ENCODE peak calls at places on chromosomes 1 and 21, in four cellular contexts. R is tibial nerve, T is heart left ventricle, S is adrenal gland. L is an unnamed sample.

GRCh38 chr1:175742790-175743459 is 470 bp downstream of the TNR start:
- DNase-seq in T (no peak), R (no peak), S (no peak), L (no peak)

GRCh38 chr1:46396429-46397398 is 2.6 kb downstream of the FAAH start:
- DNase-seq in S (no peak), R (no peak), T (no peak), L (no peak)

GRCh38 chr1:96116707-96117106 is 604.9 kb upstream of the PTBP2 start:
- DNase-seq in S (no peak), R (no peak), T (no peak), L (no peak)

GRCh38 chr1:227744668-227745067 is 9.4 kb downstream of the SNAP47 start:
- DNase-seq in T (no peak), R (no peak), S (no peak), L (no peak)

GRCh38 chr1:156704930-156705320 is 458 bp downstream of the CRABP2 start:
- DNase-seq in R (peak; percentile 47), S (peak; percentile 73), T (peak; percentile 60), L (no peak)

GRCh38 chr1:50109647-50110075 is 941 bp downstream of the ELAVL4 start:
- DNase-seq in T (no peak), R (no peak), S (peak; percentile 15), L (no peak)

GRCh38 chr1:87591492-87591891 is 262.8 kb downstream of the LMO4 start:
- DNase-seq in R (no peak), S (no peak), T (no peak), L (no peak)

GRCh38 chr1:92822907-92823306 is 8.9 kb upstream of the RPL5 start:
- DNase-seq in T (no peak), S (no peak), R (no peak), L (no peak)

GRCh38 chr1:68378296-68379084 is 71.3 kb downstream of the RPE65 start:
- DNase-seq in T (no peak), R (no peak), S (no peak), L (no peak)

GRCh38 chr1:51569284-51570062 is 47.4 kb upstream of the OSBPL9 start:
- DNase-seq in R (no peak), S (peak; percentile 47), T (no peak), L (peak; percentile 67)

GRCh38 chr1:56578664-56578962 is 750 bp downstream of the PLPP3 start:
- DNase-seq in T (no peak), S (no peak), R (no peak), L (peak; percentile 76)

GRCh38 chr1:202171292-202172014 is 11.1 kb upstream of the PTPN7 start:
- DNase-seq in S (no peak), R (no peak), T (no peak), L (no peak)

GRCh38 chr21:19343711-19344110 is 940.1 kb upstream of the TMPRSS15 start:
- DNase-seq in T (no peak), S (no peak), R (no peak), L (no peak)

GRCh38 chr21:26096972-26097371 is 73.6 kb downstream of the APP start:
- DNase-seq in S (no peak), T (no peak), R (no peak), L (no peak)

GRCh38 chr1:15810073-15810472 is 2.6 kb upstream of the UQCRHL start:
- DNase-seq in R (peak; percentile 35), T (no peak), S (no peak), L (no peak)

DNA sequence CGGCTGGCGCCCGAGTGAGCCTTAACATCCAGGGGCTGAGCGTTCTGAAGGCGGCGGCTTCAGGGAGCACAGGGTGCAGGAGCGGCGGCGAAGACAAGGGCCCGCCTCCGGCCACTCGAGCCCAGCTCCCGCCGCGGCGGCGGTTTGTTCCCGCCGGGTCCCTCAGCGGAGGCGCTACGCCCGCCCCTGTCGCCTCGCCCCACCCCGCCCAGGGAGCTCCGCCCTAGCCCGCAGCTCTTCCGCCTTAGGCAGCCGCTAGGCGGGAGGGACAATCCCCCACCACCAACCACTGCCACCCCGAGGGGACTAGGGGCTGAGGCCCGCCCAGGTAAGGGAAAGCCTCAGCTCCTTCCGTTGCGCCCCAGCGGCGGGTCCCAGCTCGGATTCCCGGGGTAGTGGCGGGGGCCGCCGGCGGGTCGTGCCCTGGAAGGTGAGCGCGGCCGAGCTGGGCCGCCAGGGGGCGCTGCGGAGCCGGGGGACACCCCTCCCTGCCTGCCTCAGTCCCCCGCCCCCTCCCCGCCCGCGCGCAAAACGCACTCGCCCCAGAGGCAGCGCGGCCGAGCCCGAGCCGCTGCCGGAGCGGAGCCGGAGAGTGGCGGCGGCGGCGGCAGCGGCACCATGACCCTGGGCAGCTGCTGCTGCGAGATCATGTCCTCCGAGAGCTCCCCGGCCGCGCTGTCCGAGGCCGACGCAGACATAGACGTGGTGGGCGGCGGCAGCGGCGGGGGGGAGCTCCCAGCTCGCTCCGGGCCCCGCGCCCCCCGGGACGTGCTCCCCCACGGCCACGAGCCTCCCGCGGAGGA is at the start of gene FOXD2:
- DNase-seq in T (peak; percentile 83), S (peak; percentile 81), R (peak; percentile 84), L (peak; percentile 95)
- TF ChIP-seq POLR2A in T (no peak), S (peak; percentile 26), R (peak; percentile 57), L (peak; percentile 37)

DNA sequence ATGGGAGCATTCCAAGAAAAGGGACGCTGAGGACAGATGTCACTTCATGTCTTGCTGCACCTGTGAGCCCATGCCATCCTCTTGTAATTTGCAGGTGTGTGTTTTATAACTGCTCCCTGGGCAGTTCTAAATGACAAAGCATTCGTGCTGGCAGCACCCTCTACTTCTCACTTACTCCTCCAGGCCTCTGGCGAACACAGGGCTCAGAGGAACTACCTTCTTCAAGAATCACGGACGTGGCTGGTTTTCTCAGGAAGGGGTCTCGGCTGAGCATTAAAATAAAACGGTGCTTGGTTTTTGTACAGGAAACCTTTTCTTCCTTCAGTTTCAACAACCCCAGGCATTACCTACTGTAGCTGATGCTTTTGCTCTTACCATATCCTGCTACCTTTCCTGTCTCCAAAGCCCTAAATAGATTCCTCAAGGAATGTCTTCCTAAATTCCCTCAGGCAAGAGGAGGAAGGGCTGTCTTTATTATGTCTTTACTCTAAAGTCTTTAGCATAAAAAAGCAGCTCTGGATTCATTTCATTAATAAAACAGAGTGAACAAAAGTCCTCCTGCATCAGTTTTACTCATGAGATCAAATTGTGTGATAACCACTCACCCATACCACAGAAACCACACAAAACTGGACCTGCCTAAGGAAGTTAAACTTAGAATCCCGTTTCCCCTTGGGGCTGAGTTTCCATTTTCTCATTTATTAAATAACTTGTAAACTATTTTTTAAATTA is 79.0 kb upstream of the MAP10 start:
- DNase-seq in S (no peak), T (no peak), R (no peak), L (no peak)
- H3K9me3 ChIP-seq in S (no peaks in the 10 kb centered on the region), T (no peaks in the 10 kb centered on the region), R (no peaks in the 10 kb centered on the region), L (no peaks in the 10 kb centered on the region)

GRCh38 chr1:101908980-101909379 is 87.7 kb downstream of the OLFM3 start:
- DNase-seq in R (no peak), S (no peak), T (no peak), L (no peak)

GRCh38 chr1:101902199-101902598 is 94.5 kb downstream of the OLFM3 start:
- DNase-seq in T (no peak), S (no peak), R (no peak), L (no peak)

GRCh38 chr1:101907264-101907663 is 89.5 kb downstream of the OLFM3 start:
- DNase-seq in T (no peak), R (no peak), S (no peak), L (no peak)

DNA sequence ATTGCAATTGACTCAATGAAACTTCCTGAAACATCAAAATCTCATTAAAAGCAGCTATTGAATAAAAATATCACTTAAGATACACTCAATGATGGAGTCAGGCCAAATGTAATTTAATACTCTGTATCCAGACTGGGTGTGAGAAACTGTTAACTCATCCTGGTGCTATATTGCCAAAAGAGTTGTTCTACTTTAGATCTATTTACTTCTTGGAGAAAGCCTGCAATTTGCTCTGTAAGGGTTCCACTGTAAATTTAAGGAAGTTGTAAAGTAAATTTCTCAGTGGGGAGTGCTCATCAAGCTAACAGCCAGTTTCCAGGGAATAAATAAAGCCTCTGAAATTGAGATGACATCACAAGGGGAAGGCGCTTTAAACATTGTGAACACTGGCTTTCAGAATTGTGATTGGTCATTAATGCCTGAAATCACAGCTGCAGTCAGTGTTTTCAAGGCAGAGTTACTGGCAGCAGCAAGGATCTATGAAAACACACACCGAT is 91.4 kb downstream of the OLFM3 start:
- DNase-seq in T (no peak), R (no peak), S (no peak), L (no peak)
- H3K4me1 ChIP-seq in T (no peaks in the 10 kb centered on the region), R (no peaks in the 10 kb centered on the region), S (no peaks in the 10 kb centered on the region), L (no peaks in the 10 kb centered on the region)

GRCh38 chr1:246591504-246591903 is 25.2 kb downstream of the CNST start:
- DNase-seq in S (no peak), R (no peak), T (no peak), L (no peak)
- TF ChIP-seq POLR2A in S (no peak), R (no peak), T (no peak), L (no peak)

GRCh38 chr21:30984897-30985296 is 53.4 kb downstream of the KRTAP19-8 start:
- DNase-seq in S (no peak), T (no peak), R (no peak), L (no peak)

GRCh38 chr21:30986966-30987365 is 51.3 kb downstream of the KRTAP19-8 start:
- DNase-seq in S (no peak), T (no peak), R (no peak), L (no peak)

GRCh38 chr21:30979054-30979453 is 59.2 kb downstream of the KRTAP19-8 start:
- DNase-seq in R (no peak), S (no peak), T (no peak), L (no peak)

GRCh38 chr21:30981403-30981802 is 56.9 kb downstream of the KRTAP19-8 start:
- DNase-seq in R (no peak), T (no peak), S (no peak), L (no peak)
- H3K9me3 ChIP-seq in R (no peaks in the 10 kb centered on the region), T (no peaks in the 10 kb centered on the region), S (no peaks in the 10 kb centered on the region), L (peaks cover 4% of the 10 kb centered on the region)

GRCh38 chr21:38831526-38832467 is 26.1 kb downstream of the ETS2 start:
- DNase-seq in S (peak; percentile 91), R (peak; percentile 97), T (peak; percentile 70), L (peak; percentile 87)

GRCh38 chr21:38833122-38833521 is 27.4 kb downstream of the ETS2 start:
- DNase-seq in R (no peak), S (no peak), T (no peak), L (no peak)

GRCh38 chr21:38834725-38835124 is 29.0 kb downstream of the ETS2 start:
- DNase-seq in T (no peak), S (no peak), R (no peak), L (no peak)

GRCh38 chr21:38830667-38831525 is 25.2 kb downstream of the ETS2 start:
- DNase-seq in R (no peak), S (no peak), T (no peak), L (no peak)

GRCh38 chr21:38832664-38833063 is 26.9 kb downstream of the ETS2 start:
- DNase-seq in S (no peak), T (no peak), R (no peak), L (no peak)
- H3K4me1 ChIP-seq in S (peaks cover 7% of the 10 kb centered on the region), T (no peaks in the 10 kb centered on the region), R (peaks cover 6% of the 10 kb centered on the region), L (no peaks in the 10 kb centered on the region)

L was measured in Peyer's patch.